ENCODE peak calls at places on chromosomes 13 and 19, in nine cellular contexts. One of them, this sample, is unnamed.

GRCh38 chr19:47693903-47694302 is 19.3 kb upstream of the EHD2 start:
- DNase-seq in activated naive CD8-positive, alpha-beta T cell treated with anti-CD3 and anti-CD28 coated beads for 36 hours: no peak
- DNase-seq in tibial artery: no peak
- DNase-seq in CD8-positive, alpha-beta T cell: no peak
- DNase-seq in effector memory CD4-positive, alpha-beta T cell: no peak
- DNase-seq in T47D: no peak
- DNase-seq in fibroblast of the conjunctiva: no peak
- DNase-seq in GOT3: no peak
- DNase-seq in A172: no peak
- DNase-seq in this sample: no peak

GRCh38 chr13:77353980-77354379 is 27.1 kb upstream of the MYCBP2 start:
- DNase-seq in T47D: no peak
- DNase-seq in effector memory CD4-positive, alpha-beta T cell: no peak
- DNase-seq in CD8-positive, alpha-beta T cell: no peak
- DNase-seq in tibial artery: no peak
- DNase-seq in activated naive CD8-positive, alpha-beta T cell treated with anti-CD3 and anti-CD28 coated beads for 36 hours: no peak
- DNase-seq in fibroblast of the conjunctiva: no peak
- DNase-seq in GOT3: no peak
- DNase-seq in A172: no peak
- DNase-seq in this sample: no peak

GRCh38 chr19:48674921-48675824 is 2.4 kb upstream of the NTN5 start:
- DNase-seq in activated naive CD8-positive, alpha-beta T cell treated with anti-CD3 and anti-CD28 coated beads for 36 hours: peak
- DNase-seq in effector memory CD4-positive, alpha-beta T cell: peak
- DNase-seq in tibial artery: peak
- DNase-seq in CD8-positive, alpha-beta T cell: peak
- DNase-seq in A172: peak
- DNase-seq in fibroblast of the conjunctiva: peak
- DNase-seq in GOT3: peak
- DNase-seq in T47D: peak
- DNase-seq in this sample: peak

GRCh38 chr13:75764251-75764650 is 128.1 kb downstream of the LMO7 start:
- DNase-seq in tibial artery: no peak
- DNase-seq in fibroblast of the conjunctiva: no peak
- DNase-seq in T47D: no peak
- DNase-seq in activated naive CD8-positive, alpha-beta T cell treated with anti-CD3 and anti-CD28 coated beads for 36 hours: no peak
- DNase-seq in effector memory CD4-positive, alpha-beta T cell: no peak
- DNase-seq in CD8-positive, alpha-beta T cell: no peak
- DNase-seq in GOT3: no peak
- DNase-seq in A172: no peak
- DNase-seq in this sample: no peak

GRCh38 chr19:3509566-3509989 is 3.5 kb downstream of the FZR1 start:
- DNase-seq in activated naive CD8-positive, alpha-beta T cell treated with anti-CD3 and anti-CD28 coated beads for 36 hours: peak
- DNase-seq in CD8-positive, alpha-beta T cell: peak
- DNase-seq in T47D: no peak
- DNase-seq in effector memory CD4-positive, alpha-beta T cell: no peak
- DNase-seq in A172: peak
- DNase-seq in tibial artery: no peak
- DNase-seq in fibroblast of the conjunctiva: no peak
- DNase-seq in GOT3: no peak
- DNase-seq in this sample: peak

GRCh38 chr19:11887618-11888531 is at the start of gene ZNF69:
- DNase-seq in effector memory CD4-positive, alpha-beta T cell: peak
- DNase-seq in activated naive CD8-positive, alpha-beta T cell treated with anti-CD3 and anti-CD28 coated beads for 36 hours: peak
- DNase-seq in tibial artery: peak
- DNase-seq in CD8-positive, alpha-beta T cell: peak
- DNase-seq in GOT3: no peak
- DNase-seq in T47D: peak
- DNase-seq in fibroblast of the conjunctiva: no peak
- DNase-seq in A172: no peak
- DNase-seq in this sample: no peak

GRCh38 chr13:109803822-109804221 is 17.4 kb upstream of the IRS2 start:
- DNase-seq in T47D: peak
- DNase-seq in CD8-positive, alpha-beta T cell: no peak
- DNase-seq in effector memory CD4-positive, alpha-beta T cell: no peak
- DNase-seq in activated naive CD8-positive, alpha-beta T cell treated with anti-CD3 and anti-CD28 coated beads for 36 hours: no peak
- DNase-seq in A172: no peak
- DNase-seq in fibroblast of the conjunctiva: no peak
- DNase-seq in tibial artery: no peak
- DNase-seq in GOT3: no peak
- DNase-seq in this sample: no peak

GRCh38 chr19:8456064-8456463 is 11.3 kb downstream of the HNRNPM start:
- DNase-seq in A172: no peak
- DNase-seq in GOT3: no peak
- DNase-seq in effector memory CD4-positive, alpha-beta T cell: no peak
- DNase-seq in tibial artery: no peak
- DNase-seq in fibroblast of the conjunctiva: no peak
- DNase-seq in CD8-positive, alpha-beta T cell: no peak
- DNase-seq in activated naive CD8-positive, alpha-beta T cell treated with anti-CD3 and anti-CD28 coated beads for 36 hours: no peak
- DNase-seq in T47D: peak
- DNase-seq in this sample: no peak

GRCh38 chr13:24997367-24997967 is 98.5 kb upstream of the PABPC3 start:
- DNase-seq in GOT3: no peak
- DNase-seq in CD8-positive, alpha-beta T cell: no peak
- DNase-seq in A172: peak
- DNase-seq in activated naive CD8-positive, alpha-beta T cell treated with anti-CD3 and anti-CD28 coated beads for 36 hours: no peak
- DNase-seq in fibroblast of the conjunctiva: peak
- DNase-seq in tibial artery: no peak
- DNase-seq in effector memory CD4-positive, alpha-beta T cell: no peak
- DNase-seq in T47D: peak
- DNase-seq in this sample: peak

GRCh38 chr19:11078893-11079292 is 10.4 kb upstream of the LDLR start:
- DNase-seq in tibial artery: no peak
- DNase-seq in fibroblast of the conjunctiva: no peak
- DNase-seq in activated naive CD8-positive, alpha-beta T cell treated with anti-CD3 and anti-CD28 coated beads for 36 hours: no peak
- DNase-seq in GOT3: no peak
- DNase-seq in CD8-positive, alpha-beta T cell: no peak
- DNase-seq in effector memory CD4-positive, alpha-beta T cell: no peak
- DNase-seq in A172: no peak
- DNase-seq in T47D: no peak
- DNase-seq in this sample: no peak

GRCh38 chr13:105611424-105611823 is 924.0 kb downstream of the EFNB2 start:
- DNase-seq in effector memory CD4-positive, alpha-beta T cell: no peak
- DNase-seq in fibroblast of the conjunctiva: no peak
- DNase-seq in tibial artery: no peak
- DNase-seq in T47D: no peak
- DNase-seq in CD8-positive, alpha-beta T cell: no peak
- DNase-seq in GOT3: no peak
- DNase-seq in A172: peak
- DNase-seq in activated naive CD8-positive, alpha-beta T cell treated with anti-CD3 and anti-CD28 coated beads for 36 hours: no peak
- DNase-seq in this sample: peak

GRCh38 chr13:95677564-95678386 is 836 bp downstream of the DNAJC3 start:
- DNase-seq in GOT3: no peak
- DNase-seq in CD8-positive, alpha-beta T cell: no peak
- DNase-seq in A172: peak
- DNase-seq in fibroblast of the conjunctiva: no peak
- DNase-seq in effector memory CD4-positive, alpha-beta T cell: no peak
- DNase-seq in tibial artery: peak
- DNase-seq in activated naive CD8-positive, alpha-beta T cell treated with anti-CD3 and anti-CD28 coated beads for 36 hours: no peak
- DNase-seq in T47D: peak
- DNase-seq in this sample: no peak

This sample was measured in foreskin keratinocyte.